ENCODE peak calls at places on chromosome X, in four cellular contexts. L is HepG2, E is A549, F is K562. I is an unnamed sample.

GRCh38 chrX:19814240-19814639 is 73.2 kb downstream of the SH3KBP1 start:
- DNase-seq in E (no peak), F (peak), L (peak), I (no peak)

GRCh38 chrX:22135994-22136684 is 104.0 kb downstream of the PHEX start:
- DNase-seq in E (peak), L (peak), F (peak), I (peak)

GRCh38 chrX:96394566-96394965 is 290.1 kb upstream of the DIAPH2 start:
- DNase-seq in E (no peak), L (no peak), F (no peak), I (no peak)

GRCh38 chrX:24154490-24155034 is 5.0 kb downstream of the ZFX start:
- DNase-seq in E (no peak), L (no peak), F (no peak), I (peak)

GRCh38 chrX:20067709-20068315 is 48.9 kb downstream of the MAP7D2 start:
- DNase-seq in L (no peak), E (peak), F (peak), I (peak)

GRCh38 chrX:64394874-64395567 is at the start of gene MTMR8:
- DNase-seq in L (no peak), E (peak), F (peak), I (peak)

GRCh38 chrX:10892605-10893225 is 218.4 kb upstream of the HCCS start:
- DNase-seq in E (no peak), F (no peak), L (no peak), I (no peak)

GRCh38 chrX:2584216-2584615 is 83.4 kb upstream of the DHRSX start:
- DNase-seq in L (no peak), E (no peak), F (no peak), I (peak)

GRCh38 chrX:140432328-140433025 is 72.4 kb downstream of the SOX3 start:
- DNase-seq in F (no peak), L (no peak), E (no peak), I (no peak)

GRCh38 chrX:117959045-117959444 is 157.6 kb downstream of the KLHL13 start:
- DNase-seq in L (no peak), E (no peak), F (no peak), I (no peak)

GRCh38 chrX:103845165-103845653 is 13.2 kb upstream of the RAB9B start:
- DNase-seq in F (peak), E (peak), L (peak), I (peak)

GRCh38 chrX:74179936-74180454 is 124.0 kb upstream of the ZCCHC13 start:
- DNase-seq in L (no peak), E (no peak), F (no peak), I (no peak)

GRCh38 chrX:135549519-135549918 is 29.1 kb downstream of the INTS6L start:
- DNase-seq in E (no peak), L (no peak), F (no peak), I (no peak)

GRCh38 chrX:21735038-21735752 is 22.7 kb downstream of the SMPX start:
- DNase-seq in E (no peak), L (no peak), F (no peak), I (no peak)

GRCh38 chrX:101656817-101657216 is 2.8 kb downstream of the ARMCX2 start:
- DNase-seq in L (no peak), F (no peak), E (no peak), I (no peak)

GRCh38 chrX:17638731-17639130 is 98.6 kb upstream of the SCML1 start:
- DNase-seq in E (no peak), L (no peak), F (no peak), I (no peak)

GRCh38 chrX:55663584-55663983 is 40.4 kb downstream of the FOXR2 start:
- DNase-seq in E (no peak), L (no peak), F (no peak), I (no peak)

GRCh38 chrX:40109288-40110008 is 11.7 kb upstream of the BCOR start:
- DNase-seq in E (peak), F (peak), L (peak), I (peak)

GRCh38 chrX:40108084-40108958 is 10.6 kb upstream of the BCOR start:
- DNase-seq in F (peak), L (peak), E (peak), I (no peak)

GRCh38 chrX:40107291-40108083 is 9.7 kb upstream of the BCOR start:
- DNase-seq in L (no peak), F (peak), E (peak), I (peak)

GRCh38 chrX:40106677-40107290 is 9.0 kb upstream of the BCOR start:
- DNase-seq in E (no peak), F (no peak), L (no peak), I (peak)

DNA sequence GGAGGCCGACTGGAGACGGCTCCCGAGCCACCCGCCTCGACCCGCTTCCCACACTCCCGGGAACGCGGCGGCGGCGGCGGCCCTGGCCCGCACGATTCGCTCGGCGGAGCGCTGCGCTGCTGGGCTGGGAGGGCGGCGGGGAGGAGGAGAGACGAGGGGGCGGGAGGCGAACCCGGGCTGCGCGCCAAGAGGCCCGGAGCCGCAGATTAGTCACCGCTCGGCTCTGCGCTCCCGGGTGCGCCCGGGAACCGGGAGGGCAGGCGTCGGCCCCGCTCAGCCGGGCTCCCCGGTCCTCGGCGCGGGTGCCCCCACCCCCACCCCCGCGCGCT is 11.2 kb upstream of the BCOR start:
- DNase-seq in L (no peak), E (peak), F (peak), I (peak)
- TF ChIP-seq CHD2 in L (no peak), E (no peak), F (no peak), I (no peak)

GRCh38 chrX:111568356-111568755 is 56.9 kb downstream of the SERTM2 start:
- DNase-seq in E (peak), F (peak), L (peak), I (peak)
- TF ChIP-seq CTCF in E (no peak), F (peak), L (peak), I (peak)

GRCh38 chrX:112704226-112704625 is 24.5 kb upstream of the LHFPL1 start:
- DNase-seq in F (no peak), E (no peak), L (no peak), I (no peak)
- TF ChIP-seq CHD2 in F (no peak), E (no peak), L (no peak), I (no peak)

DNA sequence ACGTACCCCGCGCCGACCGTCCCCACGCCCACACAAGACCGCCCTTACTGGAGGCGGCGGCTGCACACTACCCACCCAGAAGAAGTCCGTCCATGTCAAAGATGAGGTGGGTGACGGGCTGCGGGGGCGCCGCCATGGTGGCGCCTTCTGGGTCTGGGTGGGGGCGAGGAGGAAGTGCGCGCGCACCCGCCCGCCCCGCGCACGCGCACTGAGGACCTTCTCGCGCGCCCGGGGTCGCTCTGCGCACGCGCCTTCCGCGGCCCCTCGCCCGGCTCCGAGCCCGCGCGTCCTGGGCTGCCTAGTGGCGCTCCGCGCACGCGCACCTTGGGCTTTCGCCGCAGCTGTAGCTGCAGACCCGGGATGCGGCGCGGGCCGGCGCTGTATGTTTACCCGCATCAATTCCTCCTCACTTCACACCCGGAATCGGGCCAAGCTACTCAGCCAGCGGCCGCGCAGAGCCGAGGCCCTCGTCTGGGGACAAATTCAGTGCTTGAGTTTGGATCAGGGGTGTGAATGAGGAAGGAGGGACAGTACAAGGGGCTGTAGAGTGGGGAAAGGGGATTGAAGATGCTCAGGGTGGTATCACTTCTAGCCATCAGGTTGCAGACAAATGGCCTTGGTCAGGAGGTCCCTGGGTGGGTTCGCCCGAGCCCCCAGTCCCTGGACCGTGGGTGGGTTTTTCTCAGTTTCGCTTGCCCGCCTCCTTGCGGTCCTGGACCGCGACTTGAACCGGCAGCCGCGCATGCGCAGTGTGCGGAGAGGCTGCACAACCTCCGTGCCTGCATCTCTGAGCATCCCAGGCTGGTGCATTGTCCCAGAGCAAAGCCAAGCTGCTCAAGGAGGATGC is at the start of gene PUDP:
- DNase-seq in E (peak), F (peak), L (peak), I (peak)
- TF ChIP-seq CTCF in E (no peak), F (no peak), L (peak), I (peak)

GRCh38 chrX:154727418-154728323 is 23.2 kb downstream of the GAB3 start:
- DNase-seq in E (no peak), L (no peak), F (no peak), I (no peak)
- TF ChIP-seq CHD2 in E (no peak), L (no peak), F (no peak), I (no peak)

DNA sequence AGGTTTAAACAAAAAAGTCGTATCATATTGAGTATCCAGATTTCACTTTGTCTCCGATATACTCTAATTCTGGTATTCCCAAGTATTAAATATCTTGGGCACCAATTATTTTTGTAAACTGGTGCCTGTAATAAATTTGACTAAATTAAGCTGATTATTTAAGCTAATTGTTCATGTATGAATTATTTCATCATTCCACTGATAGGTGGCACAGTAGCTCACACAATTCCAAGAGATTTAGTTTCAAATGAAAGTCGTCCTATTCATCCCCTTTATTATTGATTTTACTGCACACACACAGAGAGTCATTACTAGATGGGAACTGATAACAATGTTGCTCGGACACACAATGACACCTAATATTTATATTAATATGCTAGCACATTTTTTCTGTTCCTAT is 432.4 kb downstream of the DMD start:
- DNase-seq in L (no peak), F (no peak), E (no peak), I (no peak)
- TF ChIP-seq CTCF in L (no peak), F (no peak), E (no peak), I (no peak)

GRCh38 chrX:107619836-107620235 is 8.5 kb upstream of the PRPS1 start:
- DNase-seq in E (no peak), F (no peak), L (peak), I (no peak)
- TF ChIP-seq CHD2 in E (no peak), F (no peak), L (no peak), I (no peak)

GRCh38 chrX:15566244-15566643 is 34.5 kb downstream of the ACE2 start:
- DNase-seq in E (no peak), F (no peak), L (no peak), I (no peak)

GRCh38 chrX:15564981-15565579 is 35.7 kb downstream of the ACE2 start:
- DNase-seq in F (peak), E (peak), L (peak), I (peak)

GRCh38 chrX:15570145-15570544 is 30.6 kb downstream of the ACE2 start:
- DNase-seq in L (no peak), F (no peak), E (no peak), I (peak)

GRCh38 chrX:15567267-15567666 is 33.5 kb downstream of the ACE2 start:
- DNase-seq in F (no peak), E (no peak), L (no peak), I (no peak)

GRCh38 chrX:15567886-15568616 is 32.7 kb downstream of the ACE2 start:
- DNase-seq in L (peak), F (peak), E (no peak), I (no peak)
- TF ChIP-seq CTCF in L (peak), F (no peak), E (peak), I (no peak)

I was measured in SK-N-SH.